ENCODE peak calls at places on chromosomes 5 and 9, in nine cellular contexts. Z, C, T, S, R, I, N, O and H are unnamed samples.
A peak's percentile ranks its signal among the peaks of the same experiment; 100 is the strongest.

GRCh38 chr9:121718501-121718900 is 67.1 kb downstream of the DAB2IP start:
- DNase-seq in T (no peak), S (no peak), R (no peak), O (no peak), Z (no peak), C (no peak), N (no peak), I (no peak), H (no peak)

GRCh38 chr5:140346348-140347221 is at the start of gene HBEGF:
- DNase-seq in R (peak; percentile 50), I (peak; percentile 56), Z (peak; percentile 55), N (peak; percentile 94), S (peak; percentile 87), C (peak; percentile 92), T (peak; percentile 90), O (peak; percentile 44), H (peak; percentile 90)

GRCh38 chr5:30894811-30895210 is 298.7 kb upstream of the CDH6 start:
- DNase-seq in O (no peak), S (no peak), C (no peak), Z (no peak), R (no peak), I (no peak), N (no peak), T (no peak), H (no peak)

GRCh38 chr9:131398204-131398603 is 4.3 kb downstream of the PRRC2B start:
- DNase-seq in S (no peak), Z (peak; percentile 41), O (peak; percentile 66), N (peak; percentile 60), R (no peak), C (no peak), T (peak; percentile 41), I (no peak), H (no peak)

GRCh38 chr5:95930141-95930540 is 31.5 kb downstream of the ELL2 start:
- DNase-seq in R (no peak), T (no peak), S (no peak), I (no peak), O (no peak), C (no peak), Z (no peak), N (no peak), H (no peak)

GRCh38 chr5:139149477-139150199 is 48.5 kb downstream of the SIL1 start:
- DNase-seq in C (no peak), Z (no peak), R (peak; percentile 30), T (peak; percentile 29), I (no peak), S (no peak), O (no peak), N (no peak), H (no peak)

GRCh38 chr9:112005939-112006338 is 109.3 kb downstream of the UGCG start:
- DNase-seq in I (no peak), S (no peak), O (no peak), C (no peak), Z (no peak), T (no peak), N (no peak), R (no peak), H (no peak)

GRCh38 chr5:172163346-172163745 is 24.7 kb downstream of the STK10 start:
- DNase-seq in T (no peak), N (peak; percentile 79), R (peak; percentile 39), C (peak; percentile 61), Z (no peak), O (no peak), S (no peak), I (no peak), H (no peak)

GRCh38 chr9:91119679-91120078 is 242.0 kb downstream of the AUH start:
- DNase-seq in I (no peak), N (no peak), S (no peak), T (no peak), C (no peak), Z (no peak), R (peak; percentile 77), O (no peak), H (no peak)

GRCh38 chr5:169084775-169085566 is 216.0 kb downstream of the SLIT3 start:
- DNase-seq in Z (no peak), C (no peak), T (no peak), N (no peak), O (no peak), S (no peak), I (no peak), R (no peak), H (no peak)

GRCh38 chr5:151456321-151456940 is 9.0 kb downstream of the SLC36A1 start:
- DNase-seq in N (no peak), S (no peak), Z (no peak), T (no peak), O (no peak), C (no peak), I (no peak), R (no peak), H (no peak)

GRCh38 chr5:139137703-139138102 is 60.5 kb downstream of the SIL1 start:
- DNase-seq in C (no peak), T (peak; percentile 66), Z (no peak), O (no peak), N (peak; percentile 60), R (peak; percentile 45), I (peak; percentile 69), S (no peak), H (no peak)

GRCh38 chr9:114317665-114318357 is 5.1 kb upstream of the ORM1 start:
- DNase-seq in O (no peak), C (no peak), I (no peak), N (no peak), Z (no peak), T (peak; percentile 0), S (no peak), R (peak; percentile 68), H (peak; percentile 12)